ENCODE peak calls at places on chromosome 19, in six cellular contexts. Z, M, C, B, K and N are unnamed samples.

GRCh38 chr19:46428278-46429141 is at the start of gene PNMA8C:
- DNase-seq in C (peak; percentile 94), B (peak; percentile 95), Z (peak; percentile 56), M (peak; percentile 89), K (peak; percentile 72), N (peak; percentile 34)

GRCh38 chr19:10690351-10690781 is 10.9 kb upstream of the QTRT1 start:
- DNase-seq in K (no peak), C (no peak), Z (no peak), B (no peak), M (peak; percentile 76), N (no peak)

GRCh38 chr19:17797397-17798201 is 2.7 kb downstream of the B3GNT3 start:
- DNase-seq in Z (no peak), C (no peak), B (no peak), M (no peak), K (no peak), N (no peak)

GRCh38 chr19:772043-772442 is 21.1 kb downstream of the MISP start:
- DNase-seq in K (no peak), Z (no peak), M (no peak), B (no peak), C (no peak), N (no peak)

GRCh38 chr19:6610934-6611370 is 20.0 kb upstream of the CD70 start:
- DNase-seq in K (no peak), M (no peak), C (no peak), Z (no peak), B (no peak), N (no peak)

GRCh38 chr19:57241181-57241580 is 749 bp downstream of the ZNF805 start:
- DNase-seq in K (peak; percentile 37), Z (peak; percentile 22), B (no peak), M (no peak), C (no peak), N (no peak)

GRCh38 chr19:55486043-55486970 is 1.3 kb downstream of the NAT14 start:
- DNase-seq in M (no peak), B (peak; percentile 63), K (no peak), Z (no peak), C (no peak), N (no peak)

GRCh38 chr19:43634516-43634876 is 5.2 kb downstream of the CADM4 start:
- DNase-seq in Z (no peak), M (no peak), C (no peak), K (no peak), B (no peak), N (no peak)

GRCh38 chr19:49632576-49632975 is 7.4 kb downstream of the RRAS start:
- DNase-seq in M (no peak), Z (no peak), C (no peak), B (no peak), K (no peak), N (no peak)

GRCh38 chr19:49637865-49638350 is 2.0 kb downstream of the RRAS start:
- DNase-seq in C (no peak), M (peak; percentile 98), K (peak; percentile 23), B (peak; percentile 86), Z (no peak), N (no peak)

GRCh38 chr19:49638360-49638759 is 1.6 kb downstream of the RRAS start:
- DNase-seq in Z (no peak), M (no peak), C (no peak), K (no peak), B (no peak), N (no peak)

GRCh38 chr19:49636230-49636932 is 3.6 kb downstream of the RRAS start:
- DNase-seq in K (no peak), C (no peak), M (no peak), Z (no peak), B (no peak), N (no peak)

DNA sequence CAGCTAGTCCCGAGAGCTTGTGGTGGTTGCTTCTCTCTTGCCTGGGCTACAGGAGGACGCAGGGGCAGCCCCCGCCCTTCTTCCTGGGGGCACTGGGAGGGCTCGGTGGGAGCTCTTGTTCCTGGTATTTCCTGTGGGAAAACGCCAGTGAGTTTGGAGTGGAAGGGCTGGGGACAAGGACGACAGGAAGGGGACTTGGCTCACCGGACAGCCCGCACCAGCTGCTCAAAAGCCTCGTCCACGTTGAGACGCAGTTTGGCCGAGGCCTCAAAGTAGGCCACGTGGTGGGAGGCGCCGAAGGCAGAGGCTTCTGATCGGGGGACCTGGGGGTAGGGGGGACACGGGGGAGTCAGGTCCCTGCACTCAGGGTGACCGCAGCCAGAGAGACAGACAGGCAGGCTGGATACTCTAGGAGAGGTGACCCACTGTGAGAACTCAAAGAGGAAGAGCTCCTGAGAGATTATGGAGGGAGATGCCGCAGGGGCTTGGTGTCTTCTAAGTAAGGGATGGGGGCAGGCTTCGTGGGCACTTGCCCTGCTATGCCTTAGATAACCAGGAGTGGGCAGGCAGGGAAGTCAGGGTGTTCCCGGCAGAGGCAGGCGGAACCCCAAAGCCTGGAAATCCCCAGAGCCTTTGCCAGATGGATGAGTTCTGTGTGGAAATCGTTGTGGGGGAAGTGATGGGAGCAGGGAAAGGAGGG is 4.3 kb downstream of the RRAS start:
- DNase-seq in B (no peak), M (no peak), Z (no peak), K (no peak), C (no peak), N (no peak)
- TF ChIP-seq CTCF in B (no peak), M (no peak), Z (no peak), K (peak; percentile 7), C (no peak), N (no peak)

DNA sequence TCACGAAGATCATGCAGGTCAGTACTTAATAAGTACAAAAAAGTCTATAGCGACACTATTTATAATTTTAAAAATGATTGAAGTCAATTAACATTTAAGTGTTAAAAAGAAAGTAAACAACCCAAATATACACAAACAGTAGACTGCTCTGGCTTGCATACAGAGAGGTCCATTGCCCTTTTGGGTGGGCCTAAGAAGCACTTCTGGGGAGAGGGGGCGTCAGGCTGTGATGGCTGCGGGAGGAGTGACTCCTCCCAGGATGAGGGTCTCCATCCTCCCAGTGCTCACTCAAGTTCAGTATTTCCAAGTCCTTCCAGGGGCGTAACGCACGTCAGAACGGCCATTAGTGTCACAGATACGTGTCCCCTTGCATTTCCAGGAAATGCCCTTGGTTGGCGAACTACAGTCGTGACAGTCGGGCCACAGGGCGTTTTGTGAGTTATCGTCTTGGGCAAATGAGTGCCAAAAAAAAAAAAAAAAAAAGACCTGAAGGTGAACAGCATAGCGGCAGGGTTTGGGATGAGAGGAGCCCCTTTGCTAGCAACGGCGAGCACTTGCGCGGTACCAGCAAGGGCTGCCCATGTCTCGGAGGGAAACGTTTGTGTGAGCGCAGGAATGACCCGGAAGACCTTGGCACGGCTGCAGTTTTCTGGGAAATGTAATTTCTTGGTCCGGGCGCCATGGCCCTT is at the start of gene SCGB2B2:
- DNase-seq in Z (peak; percentile 72), C (no peak), B (no peak), K (peak; percentile 46), M (no peak), N (no peak)
- TF ChIP-seq CTCF in Z (no peak), C (no peak), B (no peak), K (peak; percentile 14), M (peak; percentile 6), N (peak; percentile 31)

DNA sequence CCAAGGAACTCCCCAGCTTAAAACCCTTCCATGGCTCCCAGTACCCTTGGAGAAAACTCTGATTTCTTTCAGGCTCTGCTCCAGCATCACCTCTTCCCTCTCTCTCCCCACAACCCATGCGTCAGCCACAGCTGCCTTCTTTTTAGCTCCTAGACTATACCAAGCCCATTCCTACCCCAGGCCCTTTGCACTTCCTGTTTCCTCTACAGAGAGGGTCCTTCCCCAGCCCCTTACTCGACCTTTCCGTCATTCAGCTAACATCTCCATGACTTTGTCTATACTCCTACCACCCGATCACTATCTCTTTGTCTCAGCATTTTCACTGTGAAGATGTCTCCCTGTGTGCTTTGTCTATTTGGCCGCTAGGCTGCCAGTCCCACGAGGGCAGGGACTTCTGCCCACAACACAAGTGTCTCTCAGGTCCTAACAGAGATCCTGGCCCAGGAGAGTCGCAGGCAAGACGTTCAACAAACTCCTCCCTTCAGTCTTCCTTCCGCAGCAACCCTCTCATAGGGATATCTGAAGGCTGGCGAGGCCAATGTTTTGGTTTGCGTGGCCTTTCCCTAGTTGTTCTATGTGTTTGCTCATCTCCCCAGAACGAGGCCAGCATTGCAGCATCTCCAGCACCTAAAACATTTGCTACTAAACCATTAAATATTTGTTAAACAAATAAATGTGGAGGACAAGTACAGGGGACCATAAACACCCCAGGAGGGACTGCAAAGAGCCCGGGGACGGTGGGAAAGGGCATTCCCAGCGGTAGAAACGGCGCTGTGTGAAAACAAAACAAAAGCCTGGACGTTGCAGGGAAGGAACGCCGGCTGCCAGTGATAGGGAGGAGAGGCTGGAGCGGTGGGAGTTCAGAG is 816 bp downstream of the CCNP start:
- DNase-seq in K (no peak), C (no peak), M (no peak), Z (no peak), B (peak; percentile 15), N (no peak)
- TF ChIP-seq CTCF in K (no peak), C (no peak), M (no peak), Z (peak; percentile 13), B (no peak), N (no peak)

GRCh38 chr19:28466107-28467045 is 746.6 kb downstream of the UQCRFS1 start:
- DNase-seq in C (no peak), B (peak; percentile 59), M (no peak), Z (no peak), K (peak; percentile 76), N (peak; percentile 61)

GRCh38 chr19:28465317-28466086 is 747.4 kb downstream of the UQCRFS1 start:
- DNase-seq in M (no peak), C (no peak), K (no peak), Z (no peak), B (no peak), N (no peak)

GRCh38 chr19:28472111-28472510 is 740.8 kb downstream of the UQCRFS1 start:
- DNase-seq in B (no peak), Z (no peak), K (no peak), C (no peak), M (no peak), N (no peak)

GRCh38 chr19:28469544-28469943 is 743.4 kb downstream of the UQCRFS1 start:
- DNase-seq in B (no peak), M (no peak), K (no peak), Z (no peak), C (no peak), N (no peak)

DNA sequence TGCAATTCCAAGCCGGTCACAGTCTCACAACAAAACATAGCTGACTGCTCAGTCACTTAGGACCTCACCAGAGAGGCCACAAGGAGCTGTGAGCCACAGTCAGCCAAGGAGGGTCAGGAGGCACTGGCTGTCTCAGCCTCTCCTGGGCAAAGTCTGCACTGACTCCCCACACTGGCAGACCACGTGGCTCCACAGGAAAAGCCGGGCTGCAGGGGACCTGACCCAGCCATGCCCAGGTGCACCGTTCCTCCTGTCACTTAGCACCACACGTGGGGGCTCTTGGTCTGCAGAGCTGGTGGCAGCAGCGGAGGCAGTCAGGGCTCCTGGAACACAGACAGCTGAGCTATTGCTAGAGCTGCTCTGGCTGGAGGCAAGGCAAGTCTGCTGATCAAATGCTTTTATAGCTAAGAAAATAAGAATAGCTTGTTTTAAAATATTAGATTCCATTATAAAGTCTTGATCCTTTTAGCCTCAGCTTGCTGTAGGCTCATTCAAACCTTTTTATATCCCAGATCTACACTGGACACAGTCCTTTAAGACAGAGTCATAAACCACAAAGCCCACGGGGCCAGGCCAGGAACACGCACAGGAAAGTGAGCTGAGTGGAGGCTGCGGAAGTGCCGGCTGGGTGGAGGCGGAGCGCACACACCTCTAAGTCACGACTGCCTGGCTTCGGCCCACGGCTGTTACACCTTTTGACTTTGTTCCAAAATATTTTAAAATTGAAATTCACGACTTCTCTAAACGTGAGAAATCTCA is 744.1 kb downstream of the UQCRFS1 start:
- DNase-seq in B (peak; percentile 23), M (no peak), C (no peak), Z (no peak), K (no peak), N (no peak)
- TF ChIP-seq CTCF in B (no peak), M (no peak), C (no peak), Z (no peak), K (no peak), N (no peak)